ENCODE peak calls at places on chromosomes 5 and 9, in four cellular contexts. I, C, S and K are unnamed samples.

GRCh38 chr5:96876292-96876850 is at the start of gene ERAP2:
- DNase-seq in I (no peak), C (no peak), S (peak), K (no peak)

GRCh38 chr9:133609311-133610098 is at the start of gene FAM163B:
- DNase-seq in I (no peak), C (no peak), S (no peak), K (peak)

GRCh38 chr5:113546711-113547159 is 33.2 kb downstream of the YTHDC2 start:
- DNase-seq in I (no peak), C (no peak), S (no peak), K (no peak)

GRCh38 chr5:43274435-43275114 is 38.6 kb downstream of the HMGCS1 start:
- DNase-seq in I (no peak), C (no peak), S (no peak), K (no peak)

GRCh38 chr5:139668924-139669680 is 21.0 kb downstream of the CXXC5 start:
- DNase-seq in I (no peak), C (no peak), S (no peak), K (no peak)

GRCh38 chr9:6931913-6932312 is 174.1 kb downstream of the KDM4C start:
- DNase-seq in I (no peak), C (no peak), S (peak), K (no peak)

GRCh38 chr5:170482511-170482910 is 21.3 kb upstream of the KCNIP1 start:
- DNase-seq in I (no peak), C (no peak), S (no peak), K (no peak)

GRCh38 chr9:130854086-130854485 is 19.0 kb downstream of the ABL1 start:
- DNase-seq in I (no peak), C (no peak), S (no peak), K (no peak)

GRCh38 chr9:86943223-86943870 is 4.0 kb downstream of the GAS1 start:
- DNase-seq in I (no peak), C (no peak), S (peak), K (no peak)

GRCh38 chr5:8517461-8517860 is 648.5 kb downstream of the MTRR start:
- DNase-seq in I (no peak), C (no peak), S (no peak), K (peak)

GRCh38 chr5:130386155-130386554 is 481.9 kb downstream of the CHSY3 start:
- DNase-seq in I (no peak), C (no peak), S (no peak), K (no peak)

GRCh38 chr9:109098221-109098959 is 21.4 kb downstream of the TMEM245 start:
- DNase-seq in I (no peak), C (no peak), S (peak), K (no peak)

GRCh38 chr9:36802171-36802920 is 229.7 kb downstream of the MELK start:
- DNase-seq in I (no peak), C (no peak), S (no peak), K (no peak)

GRCh38 chr5:74762599-74762998 is 4.3 kb downstream of the GFM2 start:
- DNase-seq in I (no peak), C (no peak), S (peak), K (no peak)

GRCh38 chr5:1555808-1556681 is 32.3 kb upstream of the LPCAT1 start:
- DNase-seq in I (no peak), C (no peak), S (no peak), K (no peak)

GRCh38 chr5:3542158-3542557 is 53.5 kb upstream of the IRX1 start:
- DNase-seq in I (no peak), C (no peak), S (no peak), K (no peak)

GRCh38 chr5:93359296-93359957 is 221.6 kb downstream of the NR2F1-AS1 start:
- DNase-seq in I (no peak), C (no peak), S (no peak), K (no peak)

GRCh38 chr5:178271726-178272479 is 39.3 kb upstream of the PHYKPL start:
- DNase-seq in I (no peak), C (no peak), S (no peak), K (no peak)

GRCh38 chr5:142537938-142538337 is 148.0 kb downstream of the FGF1 start:
- DNase-seq in I (no peak), C (no peak), S (no peak), K (no peak)

GRCh38 chr5:169160405-169160901 is 140.5 kb downstream of the SLIT3 start:
- DNase-seq in I (no peak), C (no peak), S (no peak), K (no peak)

GRCh38 chr9:78654324-78654723 is 357.4 kb downstream of the PSAT1 start:
- DNase-seq in I (no peak), C (no peak), S (no peak), K (no peak)

GRCh38 chr5:41763096-41763495 is 107.1 kb downstream of the OXCT1 start:
- DNase-seq in I (no peak), C (no peak), S (no peak), K (no peak)

GRCh38 chr5:17860660-17861315 is 226.5 kb downstream of the TAF11L14 start:
- DNase-seq in I (no peak), C (no peak), S (no peak), K (no peak)

GRCh38 chr5:79685621-79686020 is 4.0 kb upstream of the CMYA5 start:
- DNase-seq in I (no peak), C (no peak), S (no peak), K (no peak)

GRCh38 chr9:7405924-7406604 is 393.5 kb downstream of the DMAC1 start:
- DNase-seq in I (no peak), C (no peak), S (no peak), K (no peak)

GRCh38 chr5:32304622-32305021 is 8.1 kb downstream of the MTMR12 start:
- DNase-seq in I (no peak), C (no peak), S (no peak), K (no peak)

GRCh38 chr5:137341831-137342230 is 157.3 kb downstream of the SPOCK1 start:
- DNase-seq in I (no peak), C (no peak), S (no peak), K (no peak)

GRCh38 chr5:129412731-129413130 is 47.4 kb upstream of the ADAMTS19 start:
- DNase-seq in I (no peak), C (no peak), S (no peak), K (no peak)

GRCh38 chr5:166781729-166782128 is 1509.7 kb upstream of the WWC1 start:
- DNase-seq in I (peak), C (no peak), S (no peak), K (peak)

GRCh38 chr9:37997636-37998374 is 71.2 kb downstream of the SHB start:
- DNase-seq in I (no peak), C (no peak), S (no peak), K (no peak)

GRCh38 chr5:124395287-124395686 is 351.2 kb downstream of the ZNF608 start:
- DNase-seq in I (no peak), C (no peak), S (no peak), K (no peak)

GRCh38 chr5:98570661-98571181 is 202.7 kb upstream of the RGMB start:
- DNase-seq in I (no peak), C (no peak), S (no peak), K (no peak)

GRCh38 chr9:35470894-35471293 is 19.0 kb upstream of the RUSC2 start:
- DNase-seq in I (no peak), C (no peak), S (no peak), K (no peak)

GRCh38 chr9:76618762-76619161 is 145.5 kb upstream of the PCA3 start:
- DNase-seq in I (no peak), C (no peak), S (no peak), K (no peak)

GRCh38 chr5:140926211-140926902 is at the start of gene PCDHAC1:
- DNase-seq in I (peak), C (no peak), S (no peak), K (peak)

GRCh38 chr9:36991516-36992134 is 42.4 kb downstream of the PAX5 start:
- DNase-seq in I (peak), C (no peak), S (no peak), K (peak)

GRCh38 chr5:88606626-88607025 is 276.4 kb downstream of the MEF2C start:
- DNase-seq in I (no peak), C (no peak), S (no peak), K (no peak)

GRCh38 chr5:77921369-77921768 is 145.2 kb upstream of the TBCA start:
- DNase-seq in I (no peak), C (no peak), S (no peak), K (no peak)

GRCh38 chr5:77925503-77925902 is 149.4 kb upstream of the TBCA start:
- DNase-seq in I (no peak), C (no peak), S (no peak), K (no peak)

GRCh38 chr5:77926337-77926736 is 150.2 kb upstream of the TBCA start:
- DNase-seq in I (no peak), C (no peak), S (no peak), K (no peak)

GRCh38 chr5:77924081-77924480 is 147.9 kb upstream of the TBCA start:
- DNase-seq in I (no peak), C (no peak), S (no peak), K (no peak)

DNA sequence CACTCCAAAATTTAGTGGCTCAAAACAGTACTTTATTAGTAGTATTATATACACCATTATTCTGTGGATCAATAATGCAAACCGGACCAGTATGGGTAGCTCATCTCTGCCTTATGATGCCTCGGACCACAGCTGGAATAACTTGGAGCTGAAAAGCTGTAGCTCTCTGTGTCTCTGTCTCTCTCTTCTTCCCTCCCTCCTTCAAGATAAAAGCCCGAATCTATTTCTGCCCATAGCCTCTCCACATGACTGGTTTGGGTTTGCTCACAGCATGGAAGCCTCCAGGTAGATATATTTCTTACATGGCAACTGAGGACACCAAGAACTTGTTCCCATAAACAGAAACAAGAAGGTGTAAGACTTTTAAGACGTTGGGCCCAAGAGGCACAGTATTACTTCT is 147.5 kb upstream of the TBCA start:
- DNase-seq in I (no peak), C (no peak), S (no peak), K (no peak)
- H3K4me3 ChIP-seq in I (no peak), C (no peak), S (no peak), K (no peak)

GRCh38 chr5:144209421-144209820 is 38.7 kb downstream of the KCTD16 start:
- DNase-seq in I (no peak), C (no peak), S (no peak), K (no peak)
- TF ChIP-seq ZNF274 in I (no peak), C (no peak), S (no peak), K (no peak)

GRCh38 chr9:93110400-93110855 is 14.4 kb downstream of the CARD19 start:
- DNase-seq in I (no peak), C (no peak), S (no peak), K (no peak)

GRCh38 chr9:93107151-93107824 is 11.3 kb downstream of the CARD19 start:
- DNase-seq in I (no peak), C (no peak), S (no peak), K (no peak)

GRCh38 chr9:93108301-93109041 is 12.5 kb downstream of the CARD19 start:
- DNase-seq in I (no peak), C (no peak), S (no peak), K (no peak)

GRCh38 chr9:93105620-93106019 is 9.6 kb downstream of the CARD19 start:
- DNase-seq in I (no peak), C (no peak), S (no peak), K (no peak)

DNA sequence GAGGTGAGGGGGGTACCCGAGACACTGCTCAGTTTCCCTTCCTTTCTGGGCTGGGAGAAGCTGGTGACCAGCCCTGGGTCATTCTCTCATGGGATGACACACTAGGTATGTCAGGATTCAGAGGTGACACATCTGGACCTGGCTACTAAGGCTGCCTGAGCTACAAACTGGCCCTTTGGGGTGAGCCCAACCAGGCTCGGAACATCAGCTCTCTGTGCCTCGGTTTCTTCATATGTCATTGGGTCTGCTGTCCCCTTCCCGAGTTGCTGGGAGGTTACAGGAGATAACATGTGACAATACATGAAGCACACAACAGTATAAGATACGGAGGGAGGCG is 11.8 kb downstream of the CARD19 start:
- DNase-seq in I (no peak), C (no peak), S (no peak), K (no peak)
- TF ChIP-seq SUZ12 in I (no peak), C (no peak), S (no peak), K (no peak)

DNA sequence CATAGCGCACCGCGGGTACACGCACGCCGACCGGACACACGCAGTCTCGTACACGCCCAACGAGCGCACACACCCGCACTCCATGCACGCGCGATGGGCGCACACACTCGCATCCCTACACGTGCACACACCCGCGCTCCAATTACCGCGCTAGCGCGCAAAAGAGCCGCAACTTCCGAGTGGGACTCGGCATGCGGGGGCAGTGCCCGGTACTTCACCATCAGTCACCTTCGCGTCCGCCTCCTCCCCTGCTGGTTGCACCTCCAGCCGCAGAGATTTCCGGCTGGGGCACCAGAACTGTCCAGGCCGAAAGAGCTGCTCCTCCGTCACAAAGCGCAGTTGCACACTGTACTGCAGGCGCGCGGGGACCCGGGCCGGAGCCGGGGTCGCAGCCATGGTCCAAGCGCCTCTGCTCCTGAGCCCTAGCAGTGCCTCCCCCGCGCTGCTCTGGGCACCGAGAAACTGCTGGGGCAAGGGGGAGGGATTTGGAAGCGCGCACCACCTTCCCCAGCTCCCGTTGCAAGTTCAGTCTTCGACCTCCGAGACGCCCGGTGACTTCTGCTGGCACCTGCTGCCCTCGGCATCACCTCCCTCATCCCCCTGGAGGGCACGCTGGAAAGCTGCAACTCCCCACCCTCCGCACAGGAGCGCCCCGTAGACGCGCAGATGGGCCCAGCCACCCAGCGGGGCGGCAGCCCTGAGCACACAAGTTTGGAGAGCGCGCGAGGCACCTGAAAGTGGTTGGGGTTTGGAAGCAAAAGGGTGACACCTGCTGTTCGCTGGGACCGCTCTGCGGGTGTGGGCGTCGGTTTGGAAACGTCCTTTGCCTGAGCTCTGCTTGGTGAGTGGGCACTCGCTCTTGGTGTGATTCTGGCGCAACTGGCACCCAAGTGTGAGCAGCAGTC is 337.4 kb upstream of the PUM3 start:
- DNase-seq in I (peak), C (no peak), S (peak), K (peak)
- H3K4me3 ChIP-seq in I (peak), C (no peak), S (peak), K (peak)

GRCh38 chr5:151264113-151264512 is 11.1 kb downstream of the GM2A start:
- DNase-seq in I (no peak), C (no peak), S (no peak), K (no peak)
- TF ChIP-seq ZNF274 in I (no peak), C (no peak), S (no peak), K (no peak)

GRCh38 chr9:13832451-13832850 is 481.5 kb downstream of the NFIB start:
- DNase-seq in I (no peak), C (no peak), S (no peak), K (no peak)
- TF ChIP-seq SUZ12 in I (no peak), C (no peak), S (no peak), K (no peak)

GRCh38 chr5:122313001-122313402 is 965 bp downstream of the SNCAIP start:
- DNase-seq in I (no peak), C (no peak), S (no peak), K (no peak)
- H3K4me3 ChIP-seq in I (peak), C (no peak), S (no peak), K (peak)

GRCh38 chr5:95027775-95028174 is 257.1 kb downstream of the MCTP1 start:
- DNase-seq in I (no peak), C (no peak), S (no peak), K (no peak)

GRCh38 chr5:95027151-95027721 is 257.7 kb downstream of the MCTP1 start:
- DNase-seq in I (no peak), C (no peak), S (no peak), K (no peak)

GRCh38 chr5:95035891-95036675 is 248.8 kb downstream of the MCTP1 start:
- DNase-seq in I (no peak), C (no peak), S (no peak), K (no peak)

GRCh38 chr5:95029569-95030366 is 255.1 kb downstream of the MCTP1 start:
- DNase-seq in I (no peak), C (peak), S (no peak), K (no peak)

GRCh38 chr5:95032801-95033200 is 252.1 kb downstream of the MCTP1 start:
- DNase-seq in I (no peak), C (no peak), S (no peak), K (no peak)
- TF ChIP-seq ZNF274 in I (no peak), C (no peak), S (no peak), K (no peak)

DNA sequence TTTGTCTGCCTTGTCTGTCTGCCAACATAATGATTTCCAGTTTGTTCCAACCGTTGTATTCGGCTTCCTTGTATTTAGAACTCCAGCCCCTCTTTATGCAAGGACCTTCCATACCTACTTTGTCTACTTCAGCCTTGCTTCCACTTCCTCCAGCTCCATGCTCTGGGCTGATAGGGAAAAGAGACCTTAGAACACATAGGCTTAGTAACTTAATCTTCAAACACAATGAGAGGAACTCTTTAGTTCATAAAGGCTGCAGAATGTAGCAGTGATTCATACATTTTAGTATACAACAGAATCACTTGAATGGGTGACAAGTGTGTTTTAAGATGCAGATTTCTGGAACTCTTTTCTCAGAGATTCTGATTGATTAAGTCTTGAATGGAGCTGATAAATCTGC is 102.8 kb upstream of the IFNE start:
- DNase-seq in I (no peak), C (no peak), S (no peak), K (no peak)
- TF ChIP-seq SUZ12 in I (no peak), C (no peak), S (no peak), K (no peak)

GRCh38 chr5:33850100-33850594 is 41.6 kb downstream of the ADAMTS12 start:
- DNase-seq in I (no peak), C (peak), S (peak), K (peak)

GRCh38 chr5:33854733-33855151 is 37.0 kb downstream of the ADAMTS12 start:
- DNase-seq in I (no peak), C (no peak), S (peak), K (peak)

GRCh38 chr5:33852837-33853236 is 39.0 kb downstream of the ADAMTS12 start:
- DNase-seq in I (no peak), C (no peak), S (no peak), K (no peak)

GRCh38 chr5:33855396-33855795 is 36.4 kb downstream of the ADAMTS12 start:
- DNase-seq in I (no peak), C (no peak), S (no peak), K (no peak)

DNA sequence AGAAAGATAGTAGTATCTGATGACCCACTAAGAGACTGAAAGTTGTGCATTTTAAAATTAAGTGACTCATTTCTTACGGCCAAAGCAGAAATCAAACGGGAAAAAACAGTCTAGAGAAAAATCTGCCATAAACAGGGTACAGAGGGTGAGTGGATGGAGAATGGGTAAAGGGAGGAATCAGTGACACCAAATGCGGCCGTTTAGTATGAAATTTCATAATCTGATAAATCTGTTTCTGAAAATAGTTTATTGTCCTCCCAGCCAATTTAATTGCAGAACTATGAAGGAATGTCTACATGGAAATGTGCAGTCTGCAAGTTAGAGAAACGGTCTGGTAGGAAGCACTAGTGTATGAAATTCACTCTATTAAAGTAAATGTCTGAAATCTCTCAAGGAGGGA is 39.5 kb downstream of the ADAMTS12 start:
- DNase-seq in I (no peak), C (no peak), S (no peak), K (no peak)
- H3K4me3 ChIP-seq in I (no peak), C (no peak), S (no peak), K (no peak)